ENCODE peak calls at places on chromosomes 3 and 15, in eight cellular contexts. R is stimulated activated CD8-positive, alpha-beta memory T cell treated with anti-CD3 and anti-CD28 coated beads, Interleukin-4, amount 100 ng/mL, for 1 hour; N is BJ; I is HuH-7; Y is kidney; G is GM23248; A is AML-193; O is activated CD4-positive, CD25-positive, alpha-beta regulatory T cell. C is an unnamed sample.
A peak's percentile ranks its signal among the peaks of the same experiment; 100 is the strongest.

GRCh38 chr3:147713234-147714133 is 304.3 kb downstream of the ZIC1 start:
- DNase-seq in O (no peak), R (no peak), I (no peak), A (no peak), Y (no peak), G (no peak), N (no peak), C (no peak)

GRCh38 chr3:117103645-117104044 is 394.1 kb downstream of the TUSC7 start:
- DNase-seq in Y (no peak), N (no peak), A (no peak), G (peak; percentile 13), O (no peak), I (no peak), R (no peak), C (no peak)

GRCh38 chr15:40282144-40282869 is 557 bp downstream of the ANKRD63 start:
- DNase-seq in O (peak; percentile 27), N (no peak), R (no peak), Y (no peak), A (peak; percentile 40), I (peak; percentile 84), G (peak; percentile 48), C (peak; percentile 58)

GRCh38 chr3:165513715-165514711 is 317.8 kb upstream of the SLITRK3 start:
- DNase-seq in R (no peak), G (no peak), I (no peak), N (no peak), Y (no peak), O (no peak), A (no peak), C (no peak)

GRCh38 chr3:127784283-127784682 is 38.0 kb downstream of the MGLL start:
- DNase-seq in N (no peak), I (no peak), G (no peak), Y (peak; percentile 44), O (no peak), R (no peak), A (no peak), C (no peak)

GRCh38 chr3:112035241-112035640 is 705 bp downstream of the TMPRSS7 start:
- DNase-seq in N (no peak), I (no peak), G (no peak), Y (no peak), A (no peak), O (no peak), R (no peak), C (no peak)

GRCh38 chr3:188947983-188948657 is 223.7 kb upstream of the TPRG1 start:
- DNase-seq in R (no peak), A (no peak), G (peak; percentile 93), N (peak; percentile 54), O (no peak), Y (peak; percentile 97), I (peak; percentile 86), C (peak; percentile 89)

GRCh38 chr3:155853214-155854146 is 747 bp downstream of the SLC33A1 start:
- DNase-seq in O (no peak), A (peak; percentile 36), N (no peak), Y (peak; percentile 86), I (peak; percentile 15), G (peak; percentile 64), R (no peak), C (peak; percentile 23)

GRCh38 chr3:129688310-129688895 is 81.9 kb upstream of the PLXND1 start:
- DNase-seq in I (no peak), Y (peak; percentile 87), A (no peak), G (peak; percentile 87), N (no peak), R (no peak), O (no peak), C (peak; percentile 65)

GRCh38 chr15:62758952-62759349 is 283.6 kb upstream of the TPM1 start:
- DNase-seq in I (no peak), R (no peak), Y (no peak), O (no peak), G (peak; percentile 44), N (no peak), A (no peak), C (no peak)

GRCh38 chr3:197083486-197083885 is 53.9 kb upstream of the MELTF start:
- DNase-seq in A (no peak), G (peak; percentile 92), O (no peak), R (no peak), N (peak; percentile 17), Y (no peak), I (no peak), C (peak; percentile 83)

GRCh38 chr15:96058103-96058851 is 272.2 kb upstream of the NR2F2 start:
- DNase-seq in I (no peak), A (peak; percentile 16), G (no peak), Y (no peak), O (no peak), R (no peak), N (no peak), C (no peak)

GRCh38 chr3:4514321-4514720 is 21.2 kb downstream of the ITPR1 start:
- DNase-seq in G (no peak), N (no peak), O (no peak), Y (no peak), I (no peak), A (no peak), R (no peak), C (no peak)

GRCh38 chr3:19934098-19934566 is at the start of gene EFHB:
- DNase-seq in N (no peak), G (peak; percentile 19), A (no peak), I (no peak), Y (no peak), O (no peak), R (no peak), C (no peak)

GRCh38 chr3:193970773-193971206 is 165.2 kb upstream of the HES1 start:
- DNase-seq in R (no peak), A (no peak), N (no peak), I (no peak), O (no peak), Y (no peak), G (no peak), C (no peak)

GRCh38 chr3:127772776-127773751 is 49.3 kb downstream of the MGLL start:
- DNase-seq in A (no peak), I (no peak), O (no peak), Y (peak; percentile 45), N (no peak), G (no peak), R (no peak), C (no peak)

GRCh38 chr3:194233150-194233549 is 97.2 kb downstream of the HES1 start:
- DNase-seq in N (no peak), Y (no peak), G (no peak), O (no peak), A (no peak), I (no peak), R (no peak), C (no peak)

GRCh38 chr3:122689587-122689986 is 8.9 kb downstream of the PARP14 start:
- DNase-seq in R (no peak), G (peak; percentile 39), Y (no peak), I (no peak), N (no peak), A (no peak), O (no peak), C (no peak)

GRCh38 chr3:134350861-134351311 is 23.4 kb downstream of the AMOTL2 start:
- DNase-seq in Y (peak; percentile 89), I (no peak), R (no peak), O (no peak), A (no peak), N (no peak), G (peak; percentile 37), C (no peak)

GRCh38 chr15:90915808-90916440 is 12.8 kb downstream of the MAN2A2 start:
- DNase-seq in I (no peak), R (no peak), O (no peak), Y (peak; percentile 75), A (peak; percentile 29), N (no peak), G (no peak), C (no peak)

GRCh38 chr3:175129126-175129525 is 270.0 kb downstream of the NAALADL2 start:
- DNase-seq in O (no peak), Y (no peak), G (peak; percentile 3), N (peak; percentile 4), A (no peak), R (no peak), I (no peak), C (no peak)

GRCh38 chr15:90648137-90649070 is 68.7 kb upstream of the BLM start:
- DNase-seq in N (no peak), R (peak; percentile 23), Y (peak; percentile 90), G (peak; percentile 84), A (peak; percentile 96), I (peak; percentile 86), O (peak; percentile 25), C (peak; percentile 76)

GRCh38 chr3:49279376-49279775 is 2.3 kb upstream of the C3orf62 start:
- DNase-seq in O (no peak), Y (no peak), R (no peak), I (no peak), A (no peak), N (no peak), G (peak; percentile 68), C (peak; percentile 66)

GRCh38 chr3:37338500-37338899 is 164.1 kb upstream of the LRRFIP2 start:
- DNase-seq in N (peak; percentile 5), Y (no peak), G (peak; percentile 45), A (peak; percentile 86), I (no peak), O (no peak), R (no peak), C (peak; percentile 9)

GRCh38 chr3:31671976-31672375 is 139.3 kb downstream of the STT3B start:
- DNase-seq in I (no peak), A (no peak), N (peak; percentile 12), G (no peak), O (no peak), Y (no peak), R (no peak), C (no peak)

GRCh38 chr3:139629033-139629432 is 48.7 kb downstream of the NMNAT3 start:
- DNase-seq in Y (no peak), G (peak; percentile 5), N (no peak), A (peak; percentile 49), I (peak; percentile 37), R (no peak), O (no peak), C (no peak)

GRCh38 chr3:182609575-182610156 is 183.6 kb upstream of the ATP11B start:
- DNase-seq in I (no peak), O (no peak), N (no peak), Y (no peak), G (no peak), A (no peak), R (no peak), C (no peak)

GRCh38 chr3:37554364-37554763 is 307.3 kb upstream of the CTDSPL start:
- DNase-seq in G (no peak), I (peak; percentile 29), R (no peak), Y (no peak), A (no peak), N (no peak), O (no peak), C (no peak)

C was measured in AG20443.